ENCODE peak calls at places on chromosomes 13 and 19, in six cellular contexts. One of them, this sample, is unnamed.

GRCh38 chr13:20415694-20416107 is 110.0 kb downstream of the CRYL1 start:
- DNase-seq in sigmoid colon: no peak
- DNase-seq in GM12891: no peak
- DNase-seq in SK-N-SH: no peak
- DNase-seq in breast epithelium: no peak
- DNase-seq in HepG2: no peak
- DNase-seq in this sample: no peak

GRCh38 chr13:97241761-97242160 is 19.6 kb downstream of the MBNL2 start:
- DNase-seq in sigmoid colon: no peak
- DNase-seq in HepG2: no peak
- DNase-seq in GM12891: no peak
- DNase-seq in SK-N-SH: no peak
- DNase-seq in breast epithelium: no peak
- DNase-seq in this sample: no peak

GRCh38 chr19:11421607-11422098 is 2.5 kb upstream of the RGL3 start:
- DNase-seq in SK-N-SH: peak
- DNase-seq in GM12891: no peak
- DNase-seq in sigmoid colon: no peak
- DNase-seq in HepG2: no peak
- DNase-seq in breast epithelium: no peak
- DNase-seq in this sample: peak

GRCh38 chr13:112453207-112453829 is 77.2 kb downstream of the SPACA7 start:
- DNase-seq in HepG2: no peak
- DNase-seq in breast epithelium: no peak
- DNase-seq in sigmoid colon: no peak
- DNase-seq in GM12891: no peak
- DNase-seq in SK-N-SH: no peak
- DNase-seq in this sample: no peak

GRCh38 chr19:49894011-49894664 is 2.5 kb downstream of the IL4I1 start:
- DNase-seq in SK-N-SH: no peak
- DNase-seq in breast epithelium: no peak
- DNase-seq in sigmoid colon: no peak
- DNase-seq in HepG2: no peak
- DNase-seq in GM12891: no peak
- DNase-seq in this sample: no peak

GRCh38 chr13:50365683-50366391 is 350.6 kb downstream of the KCNRG start:
- DNase-seq in GM12891: no peak
- DNase-seq in HepG2: peak
- DNase-seq in sigmoid colon: no peak
- DNase-seq in breast epithelium: no peak
- DNase-seq in SK-N-SH: no peak
- DNase-seq in this sample: peak

GRCh38 chr19:33389574-33390119 is 16.1 kb downstream of the CEBPG start:
- DNase-seq in SK-N-SH: peak
- DNase-seq in HepG2: no peak
- DNase-seq in GM12891: peak
- DNase-seq in breast epithelium: peak
- DNase-seq in sigmoid colon: peak
- DNase-seq in this sample: no peak

GRCh38 chr19:49347835-49348234 is 12.6 kb downstream of the CD37 start:
- DNase-seq in HepG2: peak
- DNase-seq in SK-N-SH: peak
- DNase-seq in sigmoid colon: no peak
- DNase-seq in breast epithelium: no peak
- DNase-seq in GM12891: no peak
- DNase-seq in this sample: no peak

GRCh38 chr19:3505598-3506383 is at the start of gene FZR1:
- DNase-seq in breast epithelium: peak
- DNase-seq in HepG2: peak
- DNase-seq in SK-N-SH: peak
- DNase-seq in GM12891: peak
- DNase-seq in sigmoid colon: peak
- DNase-seq in this sample: peak
- TF ChIP-seq POLR2AphosphoS5 in breast epithelium: peak
- TF ChIP-seq POLR2AphosphoS5 in HepG2: peak
- TF ChIP-seq POLR2AphosphoS5 in SK-N-SH: peak
- TF ChIP-seq POLR2AphosphoS5 in GM12891: peak
- TF ChIP-seq POLR2AphosphoS5 in sigmoid colon: peak
- TF ChIP-seq POLR2AphosphoS5 in this sample: peak

DNA sequence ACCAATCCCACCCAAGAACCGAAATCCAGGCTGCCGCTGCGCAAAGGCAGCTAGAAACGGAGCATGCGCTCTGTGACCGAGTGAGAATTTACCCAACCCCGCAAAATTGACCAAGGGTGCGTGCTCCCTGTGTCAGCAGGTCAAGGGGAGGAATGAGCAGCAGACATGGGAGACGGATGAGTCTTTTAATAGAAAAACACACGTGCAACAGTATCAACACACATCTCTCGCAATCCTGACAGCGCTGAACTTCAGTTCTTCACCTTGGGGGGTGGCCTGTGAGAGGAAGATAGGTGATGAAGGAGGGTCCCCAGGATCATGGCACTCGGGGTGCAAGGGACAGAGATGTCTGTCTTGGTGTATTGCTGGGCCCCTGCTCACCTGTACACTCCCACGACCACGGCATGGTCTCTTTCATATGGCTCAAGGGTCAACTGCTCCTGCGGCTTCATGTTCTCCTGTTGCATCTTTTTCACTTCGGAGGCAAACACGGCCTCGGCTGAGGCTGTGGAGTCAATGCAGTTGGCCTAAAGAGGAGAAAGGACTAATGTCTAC is 402 bp upstream of the DYRK1B start:
- DNase-seq in HepG2: no peak
- DNase-seq in SK-N-SH: no peak
- DNase-seq in GM12891: no peak
- DNase-seq in breast epithelium: no peak
- DNase-seq in sigmoid colon: peak
- DNase-seq in this sample: no peak
- TF ChIP-seq POLR2AphosphoS5 in HepG2: no peak
- TF ChIP-seq POLR2AphosphoS5 in SK-N-SH: no peak
- TF ChIP-seq POLR2AphosphoS5 in GM12891: no peak
- TF ChIP-seq POLR2AphosphoS5 in breast epithelium: no peak
- TF ChIP-seq POLR2AphosphoS5 in sigmoid colon: no peak
- TF ChIP-seq POLR2AphosphoS5 in this sample: no peak

DNA sequence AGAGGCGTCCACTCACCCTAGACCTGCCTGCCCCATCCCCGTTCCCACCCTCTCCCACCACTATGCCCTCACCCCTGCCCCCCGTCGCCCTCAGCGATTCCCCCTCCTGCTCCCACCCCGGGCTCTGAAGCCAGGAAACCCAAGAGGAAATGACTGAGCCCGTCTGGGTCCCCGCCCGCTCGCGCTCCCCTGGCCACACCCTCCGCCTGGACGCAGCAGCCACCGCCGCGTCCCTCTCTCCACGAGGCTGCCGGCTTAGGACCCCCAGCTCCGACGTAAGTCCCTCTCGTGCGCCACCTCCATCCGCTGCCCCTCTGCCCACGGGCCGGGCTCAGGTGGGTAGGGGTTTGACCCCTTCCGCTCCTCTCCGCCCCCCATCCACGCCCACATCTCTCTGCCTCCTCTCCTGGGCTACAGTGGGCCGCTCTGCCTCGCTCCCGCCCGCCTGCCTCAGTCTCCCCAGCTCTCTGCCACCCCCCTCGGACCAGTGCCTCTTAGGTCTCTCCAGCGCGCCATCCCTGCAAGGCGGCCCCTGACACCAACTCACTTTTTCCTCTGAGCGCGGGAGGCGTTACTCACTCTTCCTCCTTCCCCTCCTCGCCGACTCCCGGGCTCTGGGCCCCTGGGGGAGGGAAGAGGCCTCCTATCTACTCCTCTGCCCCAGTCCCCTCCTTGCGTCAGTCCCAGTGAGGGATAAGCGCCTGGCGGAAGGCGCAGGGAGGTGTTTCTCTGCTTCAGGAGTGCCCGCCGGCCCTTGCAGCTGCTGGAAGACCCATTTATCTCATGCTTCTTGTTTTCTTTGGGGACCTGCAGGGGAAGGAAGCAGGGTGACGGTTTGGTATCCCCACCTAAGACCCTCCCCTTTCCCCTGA is at the start of gene FXYD5:
- DNase-seq in breast epithelium: peak
- DNase-seq in SK-N-SH: peak
- DNase-seq in GM12891: peak
- DNase-seq in HepG2: no peak
- DNase-seq in sigmoid colon: peak
- DNase-seq in this sample: peak
- TF ChIP-seq POLR2AphosphoS5 in breast epithelium: peak
- TF ChIP-seq POLR2AphosphoS5 in SK-N-SH: peak
- TF ChIP-seq POLR2AphosphoS5 in GM12891: no peak
- TF ChIP-seq POLR2AphosphoS5 in HepG2: no peak
- TF ChIP-seq POLR2AphosphoS5 in sigmoid colon: peak
- TF ChIP-seq POLR2AphosphoS5 in this sample: peak

GRCh38 chr13:34772881-34773280 is 169.2 kb upstream of the NBEA start:
- DNase-seq in breast epithelium: no peak
- DNase-seq in HepG2: no peak
- DNase-seq in sigmoid colon: no peak
- DNase-seq in GM12891: no peak
- DNase-seq in SK-N-SH: no peak
- DNase-seq in this sample: no peak
- TF ChIP-seq POLR2AphosphoS5 in breast epithelium: no peak
- TF ChIP-seq POLR2AphosphoS5 in HepG2: no peak
- TF ChIP-seq POLR2AphosphoS5 in sigmoid colon: no peak
- TF ChIP-seq POLR2AphosphoS5 in GM12891: no peak
- TF ChIP-seq POLR2AphosphoS5 in SK-N-SH: no peak
- TF ChIP-seq POLR2AphosphoS5 in this sample: no peak

GRCh38 chr19:40759352-40759751 is 8.3 kb downstream of the SNRPA start:
- DNase-seq in breast epithelium: no peak
- DNase-seq in sigmoid colon: no peak
- DNase-seq in HepG2: no peak
- DNase-seq in GM12891: no peak
- DNase-seq in SK-N-SH: no peak
- DNase-seq in this sample: no peak
- TF ChIP-seq POLR2AphosphoS5 in breast epithelium: no peak
- TF ChIP-seq POLR2AphosphoS5 in sigmoid colon: no peak
- TF ChIP-seq POLR2AphosphoS5 in HepG2: no peak
- TF ChIP-seq POLR2AphosphoS5 in GM12891: no peak
- TF ChIP-seq POLR2AphosphoS5 in SK-N-SH: no peak
- TF ChIP-seq POLR2AphosphoS5 in this sample: no peak

DNA sequence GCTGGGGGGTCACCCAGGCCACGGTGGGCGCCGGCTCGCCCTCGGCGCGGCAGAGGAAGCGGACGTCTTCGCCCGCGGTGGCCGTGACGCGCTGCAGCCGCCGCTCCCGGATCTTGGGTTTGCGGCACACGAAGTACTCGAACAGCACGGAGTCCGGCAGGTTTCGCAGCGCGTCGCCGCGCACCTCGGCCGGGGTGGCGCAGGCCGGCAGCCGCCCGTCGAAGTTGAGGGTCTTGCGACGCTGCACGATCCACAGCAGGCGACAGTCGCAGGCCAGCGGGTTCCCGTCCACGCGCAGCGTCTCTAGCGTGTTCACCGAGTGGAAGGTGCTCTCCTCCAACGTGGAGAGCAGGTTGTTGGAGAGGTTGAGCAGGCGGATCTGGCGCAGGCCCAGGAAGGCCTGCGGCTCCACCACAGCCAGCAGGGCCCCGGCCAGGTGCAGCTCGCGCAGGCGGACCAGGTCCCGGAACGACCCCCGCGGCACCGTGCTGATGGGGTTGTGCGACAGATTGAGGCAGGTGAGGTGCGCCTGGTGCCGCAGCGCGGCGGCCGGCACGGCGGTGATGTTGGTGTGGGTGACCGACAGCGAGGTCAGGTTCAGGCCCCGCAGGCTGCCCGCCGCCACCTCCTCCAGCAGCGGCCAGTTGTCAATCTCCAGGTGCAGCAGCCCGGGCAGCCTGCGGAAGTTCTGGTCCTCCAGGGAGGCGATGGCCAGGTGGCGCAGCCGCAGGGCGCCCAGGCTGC is 8.6 kb upstream of the PEAK3 start:
- DNase-seq in breast epithelium: no peak
- DNase-seq in GM12891: no peak
- DNase-seq in HepG2: no peak
- DNase-seq in SK-N-SH: no peak
- DNase-seq in sigmoid colon: no peak
- DNase-seq in this sample: peak
- TF ChIP-seq POLR2AphosphoS5 in breast epithelium: no peak
- TF ChIP-seq POLR2AphosphoS5 in GM12891: no peak
- TF ChIP-seq POLR2AphosphoS5 in HepG2: no peak
- TF ChIP-seq POLR2AphosphoS5 in SK-N-SH: no peak
- TF ChIP-seq POLR2AphosphoS5 in sigmoid colon: no peak
- TF ChIP-seq POLR2AphosphoS5 in this sample: no peak

GRCh38 chr19:45402469-45403070 is 2.3 kb downstream of the PPP1R13L start:
- DNase-seq in breast epithelium: peak
- DNase-seq in sigmoid colon: peak
- DNase-seq in HepG2: no peak
- DNase-seq in SK-N-SH: peak
- DNase-seq in GM12891: no peak
- DNase-seq in this sample: peak
- TF ChIP-seq POLR2AphosphoS5 in breast epithelium: no peak
- TF ChIP-seq POLR2AphosphoS5 in sigmoid colon: no peak
- TF ChIP-seq POLR2AphosphoS5 in HepG2: no peak
- TF ChIP-seq POLR2AphosphoS5 in SK-N-SH: no peak
- TF ChIP-seq POLR2AphosphoS5 in GM12891: no peak
- TF ChIP-seq POLR2AphosphoS5 in this sample: no peak

GRCh38 chr19:17321655-17322489 is 12.5 kb downstream of the DDA1 start:
- DNase-seq in SK-N-SH: no peak
- DNase-seq in GM12891: no peak
- DNase-seq in HepG2: no peak
- DNase-seq in breast epithelium: no peak
- DNase-seq in sigmoid colon: no peak
- DNase-seq in this sample: no peak
- TF ChIP-seq POLR2AphosphoS5 in SK-N-SH: no peak
- TF ChIP-seq POLR2AphosphoS5 in GM12891: no peak
- TF ChIP-seq POLR2AphosphoS5 in HepG2: no peak
- TF ChIP-seq POLR2AphosphoS5 in breast epithelium: no peak
- TF ChIP-seq POLR2AphosphoS5 in sigmoid colon: no peak
- TF ChIP-seq POLR2AphosphoS5 in this sample: no peak

DNA sequence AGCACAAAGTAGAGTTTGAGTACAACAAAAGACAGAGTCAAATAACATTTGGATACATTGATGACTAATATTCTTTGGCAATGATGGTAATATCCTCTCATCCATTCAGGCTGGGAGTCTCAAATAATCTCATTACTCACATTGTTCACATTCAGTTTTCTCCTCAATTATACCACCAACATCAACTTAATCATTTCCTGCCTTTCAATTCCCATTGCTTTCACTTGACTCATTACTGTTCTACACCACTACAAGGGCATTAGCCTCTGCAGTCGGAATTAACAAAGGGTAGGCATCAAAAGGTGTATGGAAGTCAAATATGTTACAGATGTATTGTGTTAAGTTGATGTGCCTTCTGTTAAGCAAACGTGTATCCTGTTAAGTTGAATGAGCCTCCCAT is 518.4 kb upstream of the SLITRK1 start:
- DNase-seq in SK-N-SH: no peak
- DNase-seq in sigmoid colon: no peak
- DNase-seq in GM12891: no peak
- DNase-seq in HepG2: no peak
- DNase-seq in breast epithelium: no peak
- DNase-seq in this sample: no peak
- TF ChIP-seq POLR2AphosphoS5 in SK-N-SH: no peak
- TF ChIP-seq POLR2AphosphoS5 in sigmoid colon: no peak
- TF ChIP-seq POLR2AphosphoS5 in GM12891: no peak
- TF ChIP-seq POLR2AphosphoS5 in HepG2: no peak
- TF ChIP-seq POLR2AphosphoS5 in breast epithelium: no peak
- TF ChIP-seq POLR2AphosphoS5 in this sample: no peak

This sample was measured in transverse colon.